ENCODE peak calls at places on chromosomes 6 and 20, in six cellular contexts. N is HCT116, Y is AG09309, P is progenitor cell of endocrine pancreas, C is neural progenitor cell, H is stomach. S is an unnamed sample.

GRCh38 chr6:70135219-70135769 is 167.6 kb downstream of the COL9A1 start:
- DNase-seq in Y (no peak), H (peak; percentile 57), P (no peak), C (no peak), N (no peak), S (no peak)

GRCh38 chr6:138086573-138087196 is 20.5 kb downstream of the PERP start:
- DNase-seq in N (peak; percentile 85), H (no peak), C (no peak), P (peak; percentile 21), Y (no peak), S (no peak)

GRCh38 chr20:51541189-51542032 is 1.1 kb downstream of the NFATC2 start:
- DNase-seq in H (peak; percentile 80), P (no peak), N (no peak), C (peak; percentile 69), Y (no peak), S (peak; percentile 59)

GRCh38 chr20:8117636-8118413 is 14.2 kb upstream of the PLCB1 start:
- DNase-seq in C (no peak), Y (no peak), P (no peak), H (no peak), N (no peak), S (no peak)

GRCh38 chr6:145561095-145561820 is 174.1 kb downstream of the EPM2A start:
- DNase-seq in C (no peak), Y (no peak), H (no peak), P (no peak), N (peak; percentile 23), S (no peak)

GRCh38 chr6:52820198-52820597 is 16.6 kb upstream of the GSTA1 start:
- DNase-seq in H (no peak), P (no peak), C (no peak), Y (no peak), N (no peak), S (no peak)

GRCh38 chr6:131995924-131996323 is 44.8 kb upstream of the CCN2 start:
- DNase-seq in Y (peak; percentile 62), N (peak; percentile 81), P (no peak), C (no peak), H (no peak), S (no peak)

GRCh38 chr6:166904101-166904746 is 52.1 kb downstream of the RNASET2 start:
- DNase-seq in C (peak; percentile 55), H (no peak), Y (no peak), P (no peak), N (no peak), S (no peak)

GRCh38 chr6:43780293-43780692 is 10.3 kb downstream of the VEGFA start:
- DNase-seq in C (no peak), N (no peak), Y (no peak), P (no peak), H (no peak), S (no peak)

GRCh38 chr6:166938150-166938549 is 18.2 kb downstream of the RNASET2 start:
- DNase-seq in N (no peak), P (no peak), C (no peak), Y (no peak), H (no peak), S (no peak)

GRCh38 chr20:61768926-61769832 is 296.5 kb downstream of the TAF4 start:
- DNase-seq in H (no peak), P (no peak), Y (no peak), C (no peak), N (no peak), S (no peak)

GRCh38 chr20:52291109-52291508 is 99.5 kb upstream of the ZFP64 start:
- DNase-seq in H (no peak), N (no peak), Y (no peak), C (peak; percentile 14), P (no peak), S (no peak)

GRCh38 chr20:57429579-57430202 is 38.5 kb downstream of the RBM38 start:
- DNase-seq in Y (no peak), N (peak; percentile 23), C (no peak), H (no peak), P (no peak), S (no peak)

GRCh38 chr6:71391126-71391525 is 102.5 kb downstream of the OGFRL1 start:
- DNase-seq in Y (no peak), C (no peak), H (no peak), N (no peak), P (no peak), S (no peak)

GRCh38 chr20:63090682-63091571 is 84.2 kb upstream of the BHLHE23 start:
- DNase-seq in H (no peak), P (no peak), Y (no peak), N (no peak), C (no peak), S (peak; percentile 7)

DNA sequence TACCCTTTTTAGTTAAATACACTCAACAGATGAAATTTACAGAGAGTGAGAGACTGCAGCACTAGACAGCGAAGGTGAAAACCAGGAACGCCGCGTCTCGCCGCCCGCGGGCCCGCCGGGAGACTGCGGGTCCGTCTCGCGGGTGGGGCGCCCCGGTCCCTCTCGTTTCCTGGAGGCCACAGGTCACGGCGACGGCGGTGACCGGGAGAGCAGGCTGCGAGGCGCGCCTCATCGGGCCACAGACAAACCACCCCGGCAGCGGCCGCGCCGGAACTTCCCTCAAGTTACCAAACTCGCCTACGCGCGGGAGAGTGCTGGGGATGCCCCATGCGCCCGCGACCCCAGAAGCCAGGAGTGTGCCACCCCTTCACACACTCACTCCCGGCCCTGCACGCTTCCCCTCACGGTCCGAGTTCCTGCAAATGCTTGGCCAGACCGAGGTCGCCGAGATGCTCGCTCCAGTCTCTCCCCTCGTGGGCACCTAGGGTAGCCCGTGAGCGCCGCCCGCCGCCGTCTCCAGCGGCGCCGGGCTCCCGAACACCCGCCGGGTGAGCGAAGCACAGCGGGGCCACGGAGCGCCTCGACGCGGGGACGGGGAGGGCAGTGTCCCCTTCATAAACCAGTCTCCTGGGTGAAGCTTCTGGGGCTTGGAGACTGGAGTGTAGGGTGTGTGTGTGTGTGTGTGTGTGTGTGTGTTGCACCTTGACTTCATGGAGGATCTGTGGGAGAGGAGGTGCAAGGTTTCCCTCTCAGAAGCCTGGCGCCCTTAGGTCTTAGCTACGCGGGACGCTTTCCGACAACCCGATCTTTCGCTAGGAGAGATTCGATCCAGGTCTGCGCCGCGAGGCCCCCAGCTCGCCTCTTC is 1.4 kb downstream of the BACH2 start:
- DNase-seq in P (peak; percentile 14), Y (no peak), H (peak; percentile 31), C (peak; percentile 54), N (no peak), S (peak; percentile 56)
- TF ChIP-seq CTCF in P (peak; percentile 29), Y (no peak), H (no peak), C (no peak), N (no peak), S (no peak)

GRCh38 chr6:96716221-96716620 is 121.1 kb downstream of the GPR63 start:
- DNase-seq in P (no peak), H (no peak), N (no peak), Y (no peak), C (peak; percentile 34), S (no peak)
- TF ChIP-seq CTCF in P (no peak), H (no peak), N (no peak), Y (no peak), C (peak; percentile 56), S (no peak)

GRCh38 chr20:872855-873520 is 39.5 kb downstream of the FAM110A start:
- DNase-seq in C (peak; percentile 73), H (no peak), Y (no peak), P (no peak), N (no peak), S (no peak)
- TF ChIP-seq CTCF in C (peak; percentile 51), H (no peak), Y (no peak), P (peak; percentile 34), N (no peak), S (no peak)

GRCh38 chr6:111551521-111552231 is 54.0 kb downstream of the TRAF3IP2 start:
- DNase-seq in P (peak; percentile 25), C (no peak), H (peak; percentile 87), Y (no peak), N (no peak), S (no peak)

GRCh38 chr6:111549744-111550143 is 55.9 kb downstream of the TRAF3IP2 start:
- DNase-seq in Y (no peak), P (no peak), H (no peak), C (no peak), N (no peak), S (no peak)

GRCh38 chr6:111550195-111550594 is 55.5 kb downstream of the TRAF3IP2 start:
- DNase-seq in N (no peak), Y (no peak), H (no peak), P (no peak), C (no peak), S (no peak)

GRCh38 chr6:111550953-111551352 is 54.7 kb downstream of the TRAF3IP2 start:
- DNase-seq in C (no peak), Y (no peak), H (no peak), P (no peak), N (no peak), S (no peak)

DNA sequence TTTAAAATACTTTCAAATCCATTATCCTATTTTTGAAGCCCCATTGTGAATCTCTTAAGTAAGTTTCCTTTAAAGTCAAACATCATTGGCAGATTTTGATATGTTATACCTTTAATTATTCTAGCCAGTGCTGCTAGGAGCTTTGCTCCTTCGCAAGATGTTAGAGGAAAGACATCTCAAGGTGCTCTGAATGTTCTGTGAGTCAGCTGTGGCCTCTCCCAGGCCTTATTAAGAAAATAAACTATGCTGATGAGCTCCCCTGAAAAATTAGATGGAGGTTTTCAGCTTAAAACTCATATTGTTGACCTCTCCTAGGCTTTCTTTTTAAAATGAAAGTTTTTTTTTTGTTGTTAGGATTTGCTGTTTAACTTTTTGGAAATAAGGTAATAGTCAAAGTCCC is 57.3 kb downstream of the TRAF3IP2 start:
- DNase-seq in Y (no peak), P (no peak), N (no peak), H (no peak), C (no peak), S (no peak)
- TF ChIP-seq CTCF in Y (no peak), P (no peak), N (no peak), H (no peak), C (no peak), S (no peak)

GRCh38 chr6:139285590-139285989 is 6.2 kb downstream of the TXLNB start:
- DNase-seq in P (no peak), Y (no peak), H (no peak), N (no peak), C (no peak), S (no peak)

GRCh38 chr6:139289233-139289632 is 2.6 kb downstream of the TXLNB start:
- DNase-seq in P (no peak), H (no peak), C (no peak), N (no peak), Y (no peak), S (no peak)

GRCh38 chr6:139290787-139291294 is 957 bp downstream of the TXLNB start:
- DNase-seq in H (no peak), Y (no peak), N (no peak), C (no peak), P (no peak), S (no peak)

GRCh38 chr6:139288496-139289040 is 3.2 kb downstream of the TXLNB start:
- DNase-seq in H (no peak), P (no peak), C (no peak), Y (no peak), N (no peak), S (no peak)

DNA sequence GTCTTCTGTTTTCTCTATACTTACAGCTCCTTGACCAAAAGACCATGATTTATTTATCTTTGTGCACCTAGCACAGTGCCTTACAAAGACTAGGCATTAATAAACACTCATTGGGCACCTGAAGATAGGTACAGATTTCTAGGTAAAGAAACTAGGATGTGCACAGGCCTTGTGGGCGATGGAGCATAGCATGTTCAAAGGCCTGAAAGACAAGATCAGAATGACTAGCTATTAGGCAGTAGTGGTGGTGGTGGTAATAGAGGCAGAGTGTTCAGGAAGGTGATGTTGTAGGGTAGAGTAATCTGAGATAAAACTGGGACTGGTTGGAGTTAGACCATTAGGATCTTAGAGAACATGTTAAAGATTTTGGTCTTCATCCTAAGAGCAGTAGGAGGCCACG is 3.9 kb downstream of the TXLNB start:
- DNase-seq in N (no peak), H (no peak), P (no peak), C (no peak), Y (no peak), S (no peak)
- TF ChIP-seq CTCF in N (no peak), H (no peak), P (no peak), C (no peak), Y (no peak), S (no peak)

GRCh38 chr6:157954150-157955117 is 27.2 kb upstream of the SYNJ2 start:
- DNase-seq in N (no peak), C (peak; percentile 13), H (peak; percentile 87), Y (peak; percentile 11), P (peak; percentile 56), S (no peak)
- TF ChIP-seq CTCF in N (peak; percentile 48), C (no peak), H (no peak), Y (no peak), P (peak; percentile 18), S (no peak)

S was measured in mesothelial cell of epicardium.